ENCODE peak calls at places on chromosomes 2 and 18, in eight cellular contexts. X is epithelial cell of esophagus, W is kidney tubule cell, K is tibial artery, P is AG10803, D is 8988T, O is lower lobe of right lung, N is HEK293T. V is an unnamed sample.

GRCh38 chr2:11618708-11619062 is 51.3 kb downstream of the NTSR2 start:
- DNase-seq in X (no peak), W (no peak), K (no peak), P (no peak), D (no peak), O (no peak), N (no peak), V (no peak)

GRCh38 chr2:70420005-70420580 is 118.2 kb upstream of the FAM136A start:
- DNase-seq in X (no peak), W (no peak), K (no peak), P (no peak), D (no peak), O (no peak), N (no peak), V (no peak)

GRCh38 chr18:42437646-42438045 is 482.6 kb downstream of the PIK3C3 start:
- DNase-seq in X (no peak), W (peak; percentile 88), K (no peak), P (no peak), D (no peak), O (no peak), N (no peak), V (no peak)

GRCh38 chr18:47550611-47551010 is 299.2 kb upstream of the SKOR2 start:
- DNase-seq in X (no peak), W (no peak), K (no peak), P (no peak), D (no peak), O (no peak), N (no peak), V (no peak)

GRCh38 chr2:12715878-12716249 is 872 bp upstream of the TRIB2 start:
- DNase-seq in X (peak; percentile 88), W (peak; percentile 86), K (peak; percentile 86), P (peak; percentile 65), D (peak; percentile 53), O (peak; percentile 86), N (peak; percentile 57), V (peak; percentile 65)

GRCh38 chr2:6556755-6557154 is 309.0 kb downstream of the CMPK2 start:
- DNase-seq in X (peak; percentile 88), W (peak; percentile 85), K (no peak), P (peak; percentile 0), D (no peak), O (no peak), N (no peak), V (no peak)

GRCh38 chr2:37682473-37682872 is 11.0 kb upstream of the CDC42EP3 start:
- DNase-seq in X (no peak), W (no peak), K (no peak), P (no peak), D (no peak), O (no peak), N (no peak), V (no peak)

GRCh38 chr2:42864222-42864621 is 71.8 kb upstream of the HAAO start:
- DNase-seq in X (no peak), W (no peak), K (no peak), P (no peak), D (no peak), O (no peak), N (no peak), V (no peak)

GRCh38 chr2:145569108-145569507 is 1049.2 kb upstream of the ZEB2 start:
- DNase-seq in X (peak; percentile 74), W (peak; percentile 69), K (no peak), P (no peak), D (no peak), O (no peak), N (no peak), V (no peak)

GRCh38 chr2:159128191-159128590 is 158.3 kb downstream of the WDSUB1 start:
- DNase-seq in X (no peak), W (no peak), K (no peak), P (peak; percentile 33), D (no peak), O (no peak), N (no peak), V (no peak)

GRCh38 chr18:11849845-11850747 is 1.1 kb upstream of the CHMP1B start:
- DNase-seq in X (peak; percentile 91), W (peak; percentile 87), K (peak; percentile 95), P (peak; percentile 94), D (no peak), O (peak; percentile 78), N (peak; percentile 36), V (peak; percentile 65)

GRCh38 chr2:134109725-134110124 is 144.1 kb upstream of the MGAT5 start:
- DNase-seq in X (no peak), W (no peak), K (no peak), P (no peak), D (no peak), O (no peak), N (no peak), V (no peak)

GRCh38 chr2:235719146-235719942 is 225.5 kb downstream of the AGAP1 start:
- DNase-seq in X (no peak), W (no peak), K (no peak), P (no peak), D (no peak), O (no peak), N (no peak), V (no peak)

GRCh38 chr2:72895759-72896281 is 8.6 kb downstream of the SPR start:
- DNase-seq in X (peak; percentile 60), W (peak; percentile 85), K (no peak), P (peak; percentile 68), D (no peak), O (peak; percentile 50), N (no peak), V (no peak)

GRCh38 chr2:230326453-230327417 is at the start of gene SP140L:
- DNase-seq in X (peak; percentile 77), W (peak; percentile 90), K (peak; percentile 81), P (peak; percentile 83), D (peak; percentile 58), O (peak; percentile 88), N (no peak), V (peak; percentile 75)

GRCh38 chr2:157087373-157088005 is 170.0 kb upstream of the GALNT5 start:
- DNase-seq in X (no peak), W (no peak), K (peak; percentile 74), P (peak; percentile 92), D (no peak), O (peak; percentile 48), N (no peak), V (no peak)

GRCh38 chr2:9250091-9250490 is 43.5 kb downstream of the ASAP2 start:
- DNase-seq in X (peak; percentile 24), W (no peak), K (no peak), P (peak; percentile 80), D (no peak), O (no peak), N (no peak), V (no peak)

GRCh38 chr2:70161069-70161534 is 29.7 kb downstream of the C2orf42 start:
- DNase-seq in X (peak; percentile 78), W (peak; percentile 91), K (no peak), P (no peak), D (no peak), O (no peak), N (no peak), V (no peak)

GRCh38 chr2:238995634-238996033 is 147.7 kb downstream of the TWIST2 start:
- DNase-seq in X (no peak), W (no peak), K (no peak), P (peak; percentile 60), D (no peak), O (no peak), N (no peak), V (no peak)

GRCh38 chr2:101844055-101844635 is 146.6 kb downstream of the MAP4K4 start:
- DNase-seq in X (peak; percentile 53), W (peak; percentile 23), K (no peak), P (peak; percentile 87), D (no peak), O (no peak), N (no peak), V (no peak)

GRCh38 chr2:6312377-6312776 is 553.3 kb downstream of the CMPK2 start:
- DNase-seq in X (no peak), W (no peak), K (no peak), P (no peak), D (no peak), O (no peak), N (no peak), V (no peak)

GRCh38 chr2:112916145-112916571 is 5.2 kb downstream of the IL37 start:
- DNase-seq in X (no peak), W (no peak), K (no peak), P (no peak), D (no peak), O (no peak), N (no peak), V (no peak)

GRCh38 chr2:167215595-167215994 is 327.3 kb downstream of the XIRP2 start:
- DNase-seq in X (no peak), W (peak; percentile 56), K (no peak), P (no peak), D (no peak), O (no peak), N (no peak), V (no peak)

GRCh38 chr2:231184319-231184718 is 14.1 kb upstream of the ARMC9 start:
- DNase-seq in X (no peak), W (no peak), K (no peak), P (no peak), D (no peak), O (no peak), N (no peak), V (no peak)

GRCh38 chr18:46877329-46877987 is 39.8 kb downstream of the PIAS2 start:
- DNase-seq in X (peak; percentile 9), W (no peak), K (no peak), P (no peak), D (no peak), O (no peak), N (no peak), V (peak; percentile 16)

GRCh38 chr2:146623771-146624170 is 1221.1 kb upstream of the ACVR2A start:
- DNase-seq in X (no peak), W (no peak), K (no peak), P (peak; percentile 53), D (no peak), O (no peak), N (no peak), V (no peak)

GRCh38 chr2:191178806-191179514 is 28.2 kb upstream of the STAT4 start:
- DNase-seq in X (peak; percentile 99), W (peak; percentile 98), K (peak; percentile 80), P (peak; percentile 97), D (no peak), O (no peak), N (no peak), V (peak; percentile 24)

GRCh38 chr2:23388292-23388691 is 3.3 kb downstream of the KLHL29 start:
- DNase-seq in X (no peak), W (no peak), K (no peak), P (no peak), D (no peak), O (no peak), N (no peak), V (no peak)

GRCh38 chr2:170214309-170214902 is 36.5 kb downstream of the MYO3B start:
- DNase-seq in X (no peak), W (no peak), K (no peak), P (no peak), D (no peak), O (no peak), N (no peak), V (no peak)

GRCh38 chr2:199302851-199303250 is 154.9 kb downstream of the SATB2 start:
- DNase-seq in X (no peak), W (no peak), K (no peak), P (peak; percentile 76), D (no peak), O (no peak), N (no peak), V (no peak)

GRCh38 chr2:47510745-47511144 is 107.8 kb downstream of the MSH2 start:
- DNase-seq in X (no peak), W (no peak), K (no peak), P (no peak), D (no peak), O (no peak), N (no peak), V (no peak)

GRCh38 chr2:238160206-238161129 is 1.7 kb downstream of the ERFE start:
- DNase-seq in X (no peak), W (no peak), K (peak; percentile 55), P (no peak), D (peak; percentile 90), O (no peak), N (no peak), V (no peak)

GRCh38 chr2:205965707-205966106 is 120.3 kb downstream of the INO80D start:
- DNase-seq in X (peak; percentile 61), W (no peak), K (peak; percentile 44), P (no peak), D (no peak), O (no peak), N (no peak), V (no peak)

GRCh38 chr2:150129921-150130320 is 357.5 kb downstream of the RND3 start:
- DNase-seq in X (no peak), W (no peak), K (no peak), P (no peak), D (no peak), O (no peak), N (no peak), V (no peak)